ENCODE peak calls at places on chromosomes 7 and 10, in five cellular contexts. L is H1, E is AG10803, R is AG09309, B is ovary. G is an unnamed sample.

GRCh38 chr10:86840498-86840897 is 84.1 kb downstream of the BMPR1A start:
- DNase-seq in L (no peak), E (no peak), R (no peak), B (no peak), G (no peak)

GRCh38 chr10:77909755-77910375 is 16.7 kb downstream of the DLG5 start:
- DNase-seq in L (no peak), E (peak; percentile 34), R (peak; percentile 8), B (no peak), G (peak; percentile 30)

GRCh38 chr7:95099101-95099500 is 191.7 kb downstream of the PPP1R9A start:
- DNase-seq in L (no peak), E (no peak), R (no peak), B (no peak), G (no peak)

GRCh38 chr10:133307776-133308430 is 769 bp downstream of the TUBGCP2 start:
- DNase-seq in L (peak; percentile 75), E (peak; percentile 54), R (no peak), B (peak; percentile 64), G (no peak)

GRCh38 chr10:71638087-71638576 is 81.4 kb downstream of the C10orf105 start:
- DNase-seq in L (no peak), E (no peak), R (no peak), B (no peak), G (no peak)

GRCh38 chr10:72062341-72062740 is 26.0 kb downstream of the SPOCK2 start:
- DNase-seq in L (no peak), E (no peak), R (no peak), B (no peak), G (no peak)

GRCh38 chr7:97499204-97499603 is 232.7 kb upstream of the TAC1 start:
- DNase-seq in L (peak; percentile 54), E (peak; percentile 3), R (no peak), B (no peak), G (no peak)

GRCh38 chr7:17844514-17845196 is 95.6 kb downstream of the SNX13 start:
- DNase-seq in L (no peak), E (peak; percentile 3), R (no peak), B (no peak), G (peak; percentile 12)

GRCh38 chr7:33054261-33054964 is 8.2 kb downstream of the NT5C3A start:
- DNase-seq in L (no peak), E (no peak), R (no peak), B (no peak), G (no peak)

GRCh38 chr7:131507592-131508331 is 48.7 kb downstream of the PODXL start:
- DNase-seq in L (peak; percentile 76), E (peak; percentile 69), R (no peak), B (peak; percentile 87), G (no peak)

GRCh38 chr7:137870684-137871083 is 23.9 kb upstream of the DGKI start:
- DNase-seq in L (no peak), E (peak; percentile 30), R (no peak), B (no peak), G (no peak)

GRCh38 chr7:55018361-55019328 is at the start of gene EGFR:
- DNase-seq in L (peak; percentile 75), E (peak; percentile 82), R (no peak), B (peak; percentile 88), G (peak; percentile 25)

GRCh38 chr7:112001089-112001826 is 204.9 kb downstream of the DOCK4 start:
- DNase-seq in L (no peak), E (peak; percentile 78), R (peak; percentile 44), B (no peak), G (peak; percentile 51)

GRCh38 chr10:92891885-92892705 is 43.8 kb downstream of the EXOC6 start:
- DNase-seq in L (no peak), E (peak; percentile 54), R (peak; percentile 25), B (peak; percentile 35), G (peak; percentile 68)

GRCh38 chr7:155722936-155723335 is 78.5 kb downstream of the RBM33 start:
- DNase-seq in L (no peak), E (no peak), R (no peak), B (no peak), G (no peak)

GRCh38 chr7:22666732-22667131 is 60.3 kb upstream of the IL6 start:
- DNase-seq in L (no peak), E (peak; percentile 34), R (no peak), B (no peak), G (peak; percentile 76)

GRCh38 chr7:150721970-150722373 is 5.6 kb downstream of the GIMAP1 start:
- DNase-seq in L (no peak), E (no peak), R (no peak), B (no peak), G (no peak)

GRCh38 chr10:9634466-9634865 is 1383.2 kb upstream of the CELF2 start:
- DNase-seq in L (no peak), E (peak; percentile 37), R (no peak), B (no peak), G (no peak)

GRCh38 chr7:67758551-67758950 is 761.9 kb downstream of the TYW1 start:
- DNase-seq in L (no peak), E (no peak), R (no peak), B (no peak), G (no peak)

GRCh38 chr10:102313221-102313896 is 68.0 kb downstream of the GBF1 start:
- DNase-seq in L (no peak), E (peak; percentile 29), R (no peak), B (no peak), G (peak; percentile 84)

GRCh38 chr10:60573342-60573741 is 183.7 kb upstream of the ANK3 start:
- DNase-seq in L (no peak), E (no peak), R (no peak), B (no peak), G (no peak)

GRCh38 chr10:44921061-44921460 is 9.9 kb downstream of the TMEM72 start:
- DNase-seq in L (peak; percentile 22), E (no peak), R (no peak), B (no peak), G (no peak)

GRCh38 chr10:49600781-49601400 is 9.2 kb upstream of the SLC18A3 start:
- DNase-seq in L (no peak), E (peak; percentile 18), R (no peak), B (no peak), G (no peak)

GRCh38 chr10:100744136-100744979 is 1.0 kb upstream of the PAX2 start:
- DNase-seq in L (peak; percentile 77), E (no peak), R (no peak), B (no peak), G (no peak)

GRCh38 chr10:71613303-71613777 is 106.2 kb downstream of the C10orf105 start:
- DNase-seq in L (no peak), E (peak; percentile 16), R (no peak), B (no peak), G (no peak)

GRCh38 chr10:130222381-130222780 is 86.2 kb downstream of the GLRX3 start:
- DNase-seq in L (no peak), E (no peak), R (no peak), B (no peak), G (no peak)

GRCh38 chr7:94412762-94413322 is 18.1 kb downstream of the COL1A2 start:
- DNase-seq in L (no peak), E (peak; percentile 61), R (no peak), B (no peak), G (no peak)

GRCh38 chr10:97081621-97082235 is 104.0 kb downstream of the SLIT1 start:
- DNase-seq in L (peak; percentile 90), E (peak; percentile 37), R (peak; percentile 7), B (peak; percentile 47), G (no peak)
- TF ChIP-seq CTCF in L (peak; percentile 97), E (peak; percentile 86), R (peak; percentile 93), B (peak; percentile 8), G (peak; percentile 97)

DNA sequence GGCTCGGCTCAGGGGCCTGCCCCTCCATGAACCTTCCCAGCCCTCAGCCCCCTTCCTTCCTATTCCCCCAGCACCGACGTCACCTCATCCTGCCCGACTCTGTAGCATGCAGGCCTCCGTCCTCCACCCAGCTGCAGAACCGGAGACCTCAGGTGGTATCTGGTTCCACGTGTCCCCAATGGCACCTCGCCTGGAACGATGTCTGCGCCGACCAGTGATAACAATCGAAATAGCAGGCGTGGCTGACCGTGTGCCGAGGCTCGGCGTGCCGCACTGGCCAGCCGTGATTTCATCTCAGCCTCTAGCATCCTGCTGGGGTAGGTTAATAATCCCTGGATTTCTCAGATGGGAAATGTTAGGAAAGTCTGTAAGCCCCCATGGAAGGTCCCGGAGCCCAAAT is 171.7 kb downstream of the CUX1 start:
- DNase-seq in L (no peak), E (no peak), R (no peak), B (no peak), G (no peak)
- H3K4me3 ChIP-seq in L (no peak overlapping the region), E (no peak overlapping the region), R (no peak overlapping the region), B (no peak overlapping the region), G (no peak overlapping the region)

GRCh38 chr10:22325272-22325947 is 4.5 kb downstream of the BMI1 start:
- DNase-seq in L (peak; percentile 88), E (peak; percentile 63), R (no peak), B (peak; percentile 88), G (no peak)

GRCh38 chr10:22323538-22324305 is 2.8 kb downstream of the BMI1 start:
- DNase-seq in L (no peak), E (no peak), R (no peak), B (no peak), G (no peak)

GRCh38 chr10:22324413-22324812 is 3.5 kb downstream of the BMI1 start:
- DNase-seq in L (no peak), E (no peak), R (no peak), B (no peak), G (no peak)

GRCh38 chr10:22324893-22325271 is 4.0 kb downstream of the BMI1 start:
- DNase-seq in L (no peak), E (no peak), R (no peak), B (no peak), G (no peak)

DNA sequence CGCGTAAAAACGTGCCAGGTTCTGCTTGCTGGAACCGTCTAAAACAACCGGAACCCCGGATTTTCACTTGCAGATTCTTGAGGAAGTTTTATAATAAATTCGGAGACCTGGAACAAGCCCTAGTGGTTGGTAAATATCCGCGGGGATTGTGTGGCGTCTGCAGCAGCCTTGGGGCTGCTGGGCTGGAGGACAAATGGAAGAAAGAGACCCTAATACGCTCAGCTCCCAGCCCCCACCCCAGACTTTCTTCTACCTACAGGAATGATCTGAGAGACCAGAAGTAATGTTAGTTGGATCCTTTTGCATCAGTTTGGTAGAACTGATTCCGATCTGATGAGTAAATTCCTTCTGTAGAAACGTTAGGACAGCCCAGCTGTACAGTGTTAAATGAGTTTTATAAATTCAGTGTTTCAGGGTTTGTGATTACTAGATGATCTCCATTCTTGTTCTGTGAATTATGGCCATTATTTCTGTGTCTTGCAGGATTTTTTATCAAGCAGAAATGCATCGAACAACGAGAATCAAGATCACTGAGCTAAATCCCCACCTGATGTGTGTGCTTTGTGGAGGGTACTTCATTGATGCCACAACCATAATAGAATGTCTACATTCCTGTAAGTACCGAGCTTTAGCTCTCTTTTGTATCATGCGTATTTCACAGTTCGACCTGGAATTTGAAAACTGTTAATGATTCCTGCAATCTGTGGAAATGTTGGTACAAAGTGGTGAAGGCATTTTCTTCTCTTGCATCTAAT is 5.2 kb downstream of the BMI1 start:
- DNase-seq in L (no peak), E (peak; percentile 35), R (no peak), B (no peak), G (no peak)
- TF ChIP-seq CTCF in L (no peak), E (no peak), R (peak; percentile 10), B (no peak), G (no peak)

GRCh38 chr7:90345548-90346319 is 782 bp upstream of the GTPBP10 start:
- DNase-seq in L (no peak), E (peak; percentile 48), R (peak; percentile 7), B (no peak), G (no peak)
- H3K4me3 ChIP-seq in L (peak overlapping the region; percentile 99), E (peak overlapping the region; percentile 89), R (peak overlapping the region; percentile 99), B (peak overlapping the region; percentile 56), G (peak overlapping the region; percentile 96)

GRCh38 chr10:73946253-73947145 is 35.6 kb downstream of the PLAU start:
- DNase-seq in L (no peak), E (no peak), R (no peak), B (no peak), G (no peak)
- TF ChIP-seq CTCF in L (no peak), E (no peak), R (no peak), B (no peak), G (no peak)